ENCODE peak calls at places on chromosomes 1 and 21, in four cellular contexts. One of them, this sample, is unnamed.

GRCh38 chr1:36109041-36109679 is 15.9 kb downstream of the COL8A2 start:
- DNase-seq in psoas muscle: no peak
- DNase-seq in esophagus squamous epithelium: no peak
- DNase-seq in astrocyte: peak; percentile 84
- DNase-seq in this sample: no peak

GRCh38 chr1:216047821-216048220 is 375.4 kb downstream of the USH2A start:
- DNase-seq in astrocyte: peak; percentile 65
- DNase-seq in psoas muscle: no peak
- DNase-seq in esophagus squamous epithelium: no peak
- DNase-seq in this sample: no peak

GRCh38 chr1:93882269-93882668 is 3.3 kb upstream of the DNTTIP2 start:
- DNase-seq in psoas muscle: no peak
- DNase-seq in esophagus squamous epithelium: no peak
- DNase-seq in astrocyte: no peak
- DNase-seq in this sample: no peak

GRCh38 chr1:205298191-205298994 is 23.2 kb downstream of the NUAK2 start:
- DNase-seq in astrocyte: peak; percentile 97
- DNase-seq in esophagus squamous epithelium: no peak
- DNase-seq in psoas muscle: no peak
- DNase-seq in this sample: no peak

GRCh38 chr21:29080454-29080930 is 7.0 kb upstream of the CCT8 start:
- DNase-seq in astrocyte: peak; percentile 69
- DNase-seq in psoas muscle: no peak
- DNase-seq in esophagus squamous epithelium: no peak
- DNase-seq in this sample: no peak

GRCh38 chr1:53413175-53414001 is 45.8 kb upstream of the DMRTB1 start:
- DNase-seq in psoas muscle: no peak
- DNase-seq in astrocyte: peak; percentile 93
- DNase-seq in esophagus squamous epithelium: no peak
- DNase-seq in this sample: no peak

GRCh38 chr1:226974544-226975258 is 34.6 kb downstream of the COQ8A start:
- DNase-seq in astrocyte: no peak
- DNase-seq in esophagus squamous epithelium: no peak
- DNase-seq in psoas muscle: peak; percentile 72
- DNase-seq in this sample: no peak

GRCh38 chr1:186482661-186483255 is 21.8 kb upstream of the PDC start:
- DNase-seq in psoas muscle: peak; percentile 30
- DNase-seq in astrocyte: peak; percentile 42
- DNase-seq in esophagus squamous epithelium: no peak
- DNase-seq in this sample: peak; percentile 48

GRCh38 chr1:154386643-154387352 is 18.3 kb upstream of the IL6R start:
- DNase-seq in astrocyte: no peak
- DNase-seq in esophagus squamous epithelium: no peak
- DNase-seq in psoas muscle: no peak
- DNase-seq in this sample: no peak

GRCh38 chr1:173427146-173428054 is 49.7 kb upstream of the PRDX6 start:
- DNase-seq in psoas muscle: no peak
- DNase-seq in astrocyte: no peak
- DNase-seq in esophagus squamous epithelium: no peak
- DNase-seq in this sample: no peak

GRCh38 chr1:112317140-112317539 is 78.9 kb upstream of the CTTNBP2NL start:
- DNase-seq in esophagus squamous epithelium: no peak
- DNase-seq in astrocyte: no peak
- DNase-seq in psoas muscle: no peak
- DNase-seq in this sample: no peak

GRCh38 chr1:1110561-1110971 is 5.3 kb downstream of the C1orf159 start:
- DNase-seq in esophagus squamous epithelium: no peak
- DNase-seq in psoas muscle: no peak
- DNase-seq in astrocyte: no peak
- DNase-seq in this sample: peak; percentile 38

GRCh38 chr1:60984066-60984799 is 98.1 kb upstream of the NFIA start:
- DNase-seq in esophagus squamous epithelium: no peak
- DNase-seq in astrocyte: peak; percentile 42
- DNase-seq in psoas muscle: peak; percentile 42
- DNase-seq in this sample: no peak

GRCh38 chr1:24702511-24703293 is 42.5 kb upstream of the CLIC4 start:
- DNase-seq in esophagus squamous epithelium: no peak
- DNase-seq in astrocyte: peak; percentile 93
- DNase-seq in psoas muscle: peak; percentile 31
- DNase-seq in this sample: no peak

GRCh38 chr1:170521818-170522217 is 10.1 kb upstream of the GORAB start:
- DNase-seq in astrocyte: no peak
- DNase-seq in psoas muscle: no peak
- DNase-seq in esophagus squamous epithelium: no peak
- DNase-seq in this sample: no peak

GRCh38 chr1:155269381-155269780 is 3.9 kb downstream of the CLK2 start:
- DNase-seq in astrocyte: no peak
- DNase-seq in esophagus squamous epithelium: no peak
- DNase-seq in psoas muscle: no peak
- DNase-seq in this sample: no peak

GRCh38 chr1:232704694-232705680 is 75.1 kb upstream of the SIPA1L2 start:
- DNase-seq in psoas muscle: peak; percentile 33
- DNase-seq in esophagus squamous epithelium: no peak
- DNase-seq in astrocyte: peak; percentile 89
- DNase-seq in this sample: no peak

GRCh38 chr1:23171181-23171755 is 2.6 kb upstream of the LUZP1 start:
- DNase-seq in esophagus squamous epithelium: no peak
- DNase-seq in astrocyte: no peak
- DNase-seq in psoas muscle: no peak
- DNase-seq in this sample: no peak

GRCh38 chr1:33008051-33008914 is 28.4 kb downstream of the AK2 start:
- DNase-seq in esophagus squamous epithelium: no peak
- DNase-seq in psoas muscle: no peak
- DNase-seq in astrocyte: peak; percentile 21
- DNase-seq in this sample: peak; percentile 66

GRCh38 chr1:172431721-172432192 is 11.3 kb downstream of the C1orf105 start:
- DNase-seq in psoas muscle: no peak
- DNase-seq in astrocyte: no peak
- DNase-seq in esophagus squamous epithelium: no peak
- DNase-seq in this sample: peak; percentile 63

GRCh38 chr1:28682840-28683239 is 14.3 kb downstream of the GMEB1 start:
- DNase-seq in esophagus squamous epithelium: no peak
- DNase-seq in astrocyte: no peak
- DNase-seq in psoas muscle: no peak
- DNase-seq in this sample: no peak

GRCh38 chr1:111956155-111956817 is 33.2 kb downstream of the KCND3 start:
- DNase-seq in esophagus squamous epithelium: no peak
- DNase-seq in astrocyte: no peak
- DNase-seq in psoas muscle: no peak
- DNase-seq in this sample: no peak

GRCh38 chr1:241142493-241142892 is 214.5 kb downstream of the RGS7 start:
- DNase-seq in esophagus squamous epithelium: no peak
- DNase-seq in psoas muscle: no peak
- DNase-seq in astrocyte: no peak
- DNase-seq in this sample: no peak

GRCh38 chr1:214549604-214550338 is 1.6 kb downstream of the PTPN14 start:
- DNase-seq in astrocyte: no peak
- DNase-seq in esophagus squamous epithelium: no peak
- DNase-seq in psoas muscle: no peak
- DNase-seq in this sample: no peak

GRCh38 chr1:98331232-98331631 is 330.3 kb upstream of the SNX7 start:
- DNase-seq in esophagus squamous epithelium: no peak
- DNase-seq in astrocyte: peak; percentile 58
- DNase-seq in psoas muscle: no peak
- DNase-seq in this sample: no peak
- H3K27ac ChIP-seq in esophagus squamous epithelium: no peak overlapping the region
- H3K27ac ChIP-seq in astrocyte: peak overlapping the region; percentile 39
- H3K27ac ChIP-seq in psoas muscle: no peak overlapping the region
- H3K27ac ChIP-seq in this sample: no peak overlapping the region

GRCh38 chr1:224933584-224933983 is 4.1 kb downstream of the DNAH14 start:
- DNase-seq in astrocyte: no peak
- DNase-seq in psoas muscle: no peak
- DNase-seq in esophagus squamous epithelium: no peak
- DNase-seq in this sample: no peak

GRCh38 chr1:224929335-224930237 is at the start of gene DNAH14:
- DNase-seq in esophagus squamous epithelium: no peak
- DNase-seq in psoas muscle: peak; percentile 62
- DNase-seq in astrocyte: peak; percentile 82
- DNase-seq in this sample: peak; percentile 92

GRCh38 chr1:224932607-224933249 is 3.3 kb downstream of the DNAH14 start:
- DNase-seq in esophagus squamous epithelium: no peak
- DNase-seq in psoas muscle: no peak
- DNase-seq in astrocyte: no peak
- DNase-seq in this sample: no peak

GRCh38 chr1:224928906-224929305 is 569 bp upstream of the DNAH14 start:
- DNase-seq in psoas muscle: no peak
- DNase-seq in astrocyte: no peak
- DNase-seq in esophagus squamous epithelium: no peak
- DNase-seq in this sample: no peak

DNA sequence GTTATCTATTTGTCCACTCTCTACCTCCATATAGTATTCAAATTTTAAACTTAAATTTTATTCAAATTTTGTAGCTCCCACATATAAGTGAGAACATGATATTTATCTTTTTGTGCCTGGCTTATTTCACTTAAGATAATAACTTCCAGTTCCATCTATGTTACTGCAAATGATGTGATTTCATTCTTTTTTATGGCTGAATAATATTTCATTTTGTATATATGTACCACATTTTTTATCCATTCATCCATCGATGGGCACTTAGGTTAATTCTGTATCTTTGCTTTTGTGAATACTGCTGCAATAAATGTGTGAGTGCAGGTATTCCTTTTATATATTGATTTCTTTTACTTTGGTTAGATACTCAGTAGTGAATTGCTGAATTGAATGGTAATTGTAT is 2.1 kb downstream of the DNAH14 start:
- DNase-seq in psoas muscle: no peak
- DNase-seq in esophagus squamous epithelium: no peak
- DNase-seq in astrocyte: no peak
- DNase-seq in this sample: no peak
- H3K4me3 ChIP-seq in psoas muscle: no peak overlapping the region
- H3K4me3 ChIP-seq in esophagus squamous epithelium: no peak overlapping the region
- H3K4me3 ChIP-seq in astrocyte: no peak overlapping the region
- H3K4me3 ChIP-seq in this sample: no peak overlapping the region

DNA sequence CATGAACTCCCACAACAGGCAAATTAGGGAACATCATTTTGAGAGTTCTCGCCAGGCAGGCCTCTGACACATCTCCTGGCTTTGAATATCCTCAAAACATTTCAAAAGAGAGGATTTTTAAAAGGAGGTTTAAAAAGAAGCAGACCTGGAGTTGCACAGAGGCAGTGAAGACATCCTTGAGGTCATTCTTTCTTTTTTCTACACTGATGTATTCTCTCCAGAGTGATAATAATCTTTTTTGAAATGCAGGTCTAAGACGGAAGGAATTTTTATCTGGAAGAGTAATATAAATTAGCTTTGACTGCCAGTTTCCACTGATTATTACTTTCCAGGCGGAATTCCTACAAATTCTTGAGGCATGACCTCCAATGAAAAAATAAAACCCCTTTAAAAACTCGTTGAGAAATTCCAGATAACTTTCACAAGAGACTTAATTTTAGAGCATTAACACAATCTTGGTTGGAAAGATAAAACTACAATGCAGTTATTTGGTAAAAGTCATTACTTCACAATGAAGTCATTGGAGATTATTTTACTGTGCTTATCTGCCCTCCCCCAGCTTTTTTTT is 125.0 kb downstream of the LYPLAL1 start:
- DNase-seq in esophagus squamous epithelium: no peak
- DNase-seq in psoas muscle: no peak
- DNase-seq in astrocyte: peak; percentile 97
- DNase-seq in this sample: no peak
- H3K27ac ChIP-seq in esophagus squamous epithelium: no peak overlapping the region
- H3K27ac ChIP-seq in psoas muscle: no peak overlapping the region
- H3K27ac ChIP-seq in astrocyte: peak overlapping the region; percentile 90
- H3K27ac ChIP-seq in this sample: no peak overlapping the region

GRCh38 chr1:222898191-222898527 is 83.3 kb downstream of the DISP1 start:
- DNase-seq in psoas muscle: no peak
- DNase-seq in esophagus squamous epithelium: no peak
- DNase-seq in astrocyte: no peak
- DNase-seq in this sample: no peak
- H3K4me3 ChIP-seq in psoas muscle: peak overlapping the region; percentile 53
- H3K4me3 ChIP-seq in esophagus squamous epithelium: no peak overlapping the region
- H3K4me3 ChIP-seq in astrocyte: no peak overlapping the region
- H3K4me3 ChIP-seq in this sample: peak overlapping the region; percentile 17

GRCh38 chr1:76868916-76869315 is 1.6 kb downstream of the ST6GALNAC5 start:
- DNase-seq in astrocyte: no peak
- DNase-seq in psoas muscle: no peak
- DNase-seq in esophagus squamous epithelium: no peak
- DNase-seq in this sample: peak; percentile 44

GRCh38 chr1:76867342-76868130 is at the start of gene ST6GALNAC5:
- DNase-seq in psoas muscle: no peak
- DNase-seq in esophagus squamous epithelium: no peak
- DNase-seq in astrocyte: no peak
- DNase-seq in this sample: peak; percentile 48

GRCh38 chr1:76868154-76868882 is 1.0 kb downstream of the ST6GALNAC5 start:
- DNase-seq in astrocyte: peak; percentile 39
- DNase-seq in psoas muscle: peak; percentile 20
- DNase-seq in esophagus squamous epithelium: no peak
- DNase-seq in this sample: peak; percentile 47

GRCh38 chr1:76871355-76871974 is 4.2 kb downstream of the ST6GALNAC5 start:
- DNase-seq in psoas muscle: no peak
- DNase-seq in esophagus squamous epithelium: no peak
- DNase-seq in astrocyte: no peak
- DNase-seq in this sample: no peak

GRCh38 chr1:76870037-76870436 is 2.8 kb downstream of the ST6GALNAC5 start:
- DNase-seq in psoas muscle: no peak
- DNase-seq in esophagus squamous epithelium: no peak
- DNase-seq in astrocyte: no peak
- DNase-seq in this sample: no peak
- H3K27ac ChIP-seq in psoas muscle: no peak overlapping the region
- H3K27ac ChIP-seq in esophagus squamous epithelium: no peak overlapping the region
- H3K27ac ChIP-seq in astrocyte: no peak overlapping the region
- H3K27ac ChIP-seq in this sample: no peak overlapping the region

DNA sequence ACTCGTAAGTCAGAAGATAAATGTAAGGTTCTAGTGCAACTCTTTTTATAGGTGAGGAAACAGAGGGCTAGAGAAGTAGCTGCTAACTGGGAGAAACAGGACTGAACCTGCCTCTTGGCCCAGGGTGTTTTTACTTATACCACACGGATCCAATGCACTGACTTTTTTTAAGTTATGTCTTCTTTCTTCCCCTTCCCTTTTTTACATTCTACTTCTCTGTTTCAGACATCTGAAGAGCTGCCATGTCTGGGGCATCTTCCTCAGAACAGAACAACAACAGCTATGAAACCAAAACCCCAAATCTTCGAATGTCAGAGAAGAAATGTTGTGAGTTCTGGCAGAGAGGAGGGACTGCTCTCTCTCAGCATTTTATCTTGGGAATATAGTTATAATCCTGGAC is 1.4 kb downstream of the PFKFB2 start:
- DNase-seq in esophagus squamous epithelium: no peak
- DNase-seq in psoas muscle: no peak
- DNase-seq in astrocyte: no peak
- DNase-seq in this sample: no peak
- H3K4me3 ChIP-seq in esophagus squamous epithelium: no peak overlapping the region
- H3K4me3 ChIP-seq in psoas muscle: peak overlapping the region; percentile 94
- H3K4me3 ChIP-seq in astrocyte: no peak overlapping the region
- H3K4me3 ChIP-seq in this sample: peak overlapping the region; percentile 74

This sample was measured in lower lobe of right lung.